ENCODE peak calls at places on chromosomes 1 and 21, in nine cellular contexts. X is NB4, Q is breast epithelium, N is prostate gland, E is adrenal gland, L is tibial nerve, D is H1, M is uterus, P is suprapubic skin. C is an unnamed sample.

GRCh38 chr1:247447162-247447909 is 10.6 kb downstream of the OR2B11 start:
- DNase-seq in P (no peak), Q (no peak), E (no peak), X (no peak), N (no peak), L (no peak), D (no peak), M (no peak), C (no peak)

GRCh38 chr1:145887631-145888030 is 2.0 kb upstream of the ANKRD35 start:
- DNase-seq in L (no peak), N (no peak), P (no peak), Q (no peak), M (no peak), X (no peak), D (no peak), E (no peak), C (no peak)

GRCh38 chr1:6205849-6206845 is at the start of gene RNF207:
- DNase-seq in E (peak), M (peak), P (no peak), N (peak), L (no peak), Q (no peak), X (peak), D (no peak), C (no peak)

GRCh38 chr1:225738763-225739162 is 38.9 kb upstream of the SRP9 start:
- DNase-seq in L (no peak), P (no peak), M (no peak), E (no peak), N (no peak), Q (no peak), D (no peak), X (no peak), C (no peak)

GRCh38 chr1:21570528-21570875 is 61.3 kb downstream of the ALPL start:
- DNase-seq in M (no peak), N (no peak), L (no peak), D (no peak), Q (no peak), X (no peak), E (no peak), P (no peak), C (no peak)

GRCh38 chr21:36541721-36542139 is 61.8 kb upstream of the CLDN14 start:
- DNase-seq in P (no peak), D (no peak), X (no peak), E (no peak), M (no peak), N (no peak), Q (no peak), L (no peak), C (no peak)

GRCh38 chr1:229781453-229781852 is 155.4 kb downstream of the URB2 start:
- DNase-seq in N (peak), L (no peak), M (no peak), Q (no peak), X (no peak), E (no peak), D (no peak), P (no peak), C (no peak)

GRCh38 chr1:32539584-32540571 is 651 bp downstream of the ZBTB8A start:
- DNase-seq in X (peak), E (peak), D (no peak), Q (no peak), N (peak), M (peak), P (no peak), L (no peak), C (no peak)

GRCh38 chr1:6425671-6426070 is 1.1 kb downstream of the ESPN start:
- DNase-seq in E (no peak), P (no peak), X (no peak), L (no peak), Q (no peak), N (no peak), D (no peak), M (no peak), C (no peak)

GRCh38 chr1:36769886-36770830 is 264.2 kb downstream of the GRIK3 start:
- DNase-seq in X (no peak), M (no peak), L (no peak), D (no peak), E (no peak), N (no peak), P (no peak), Q (peak), C (no peak)

GRCh38 chr1:156477526-156478249 is 22.9 kb downstream of the MEF2D start:
- DNase-seq in Q (no peak), L (no peak), P (no peak), D (no peak), E (no peak), X (no peak), M (no peak), N (no peak), C (no peak)

GRCh38 chr1:90132306-90132705 is 137.4 kb downstream of the ZNF326 start:
- DNase-seq in N (no peak), X (no peak), E (no peak), M (no peak), D (no peak), L (no peak), P (no peak), Q (no peak), C (no peak)

GRCh38 chr1:95388041-95388440 is 154.0 kb downstream of the RWDD3 start:
- DNase-seq in Q (no peak), P (no peak), X (no peak), M (no peak), N (no peak), E (no peak), L (no peak), D (no peak), C (no peak)

GRCh38 chr1:38728176-38728908 is 131.2 kb downstream of the RRAGC start:
- DNase-seq in D (no peak), X (no peak), Q (no peak), M (peak), P (no peak), L (no peak), N (no peak), E (peak), C (no peak)

GRCh38 chr1:20404466-20404865 is 81.5 kb downstream of the CAMK2N1 start:
- DNase-seq in X (no peak), E (peak), N (no peak), L (no peak), D (no peak), Q (no peak), P (peak), M (no peak), C (no peak)

GRCh38 chr1:58699011-58699762 is 675 bp downstream of the MYSM1 start:
- DNase-seq in M (no peak), Q (no peak), P (no peak), L (no peak), D (no peak), E (no peak), N (no peak), X (peak), C (no peak)

GRCh38 chr1:119293777-119294176 is 74.8 kb upstream of the HAO2 start:
- DNase-seq in X (no peak), N (no peak), P (no peak), L (no peak), E (no peak), Q (no peak), D (no peak), M (no peak), C (no peak)

GRCh38 chr1:153260980-153261792 is 1.7 kb downstream of the LORICRIN start:
- DNase-seq in X (peak), N (no peak), M (peak), L (no peak), P (no peak), D (no peak), Q (no peak), E (peak), C (peak)

DNA sequence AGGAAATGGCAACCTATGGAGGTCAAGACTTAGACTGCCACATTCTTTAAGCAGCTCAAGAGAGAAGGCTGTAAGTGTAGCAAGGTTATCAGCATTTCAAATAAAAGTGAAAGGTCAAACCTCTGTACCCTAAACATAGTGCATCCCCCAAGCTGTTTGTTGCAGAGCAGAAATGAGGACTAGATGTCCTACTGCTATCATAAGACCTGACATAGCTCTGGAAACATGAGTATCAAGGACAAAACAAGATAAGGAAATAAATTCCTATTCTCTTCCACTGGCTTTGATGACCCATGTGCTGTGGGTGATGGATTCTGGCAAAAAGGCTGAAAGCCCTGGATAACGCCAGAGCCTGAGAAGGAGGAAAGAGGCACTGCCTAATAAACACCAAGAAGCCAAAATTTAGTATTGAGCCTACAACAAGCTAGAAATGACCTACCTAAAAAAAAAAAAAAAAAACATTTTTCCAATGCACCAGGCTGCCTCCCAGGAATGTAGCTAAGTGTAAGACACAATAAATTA is 35.9 kb downstream of the URB1 start:
- DNase-seq in P (peak), L (no peak), X (no peak), M (no peak), Q (no peak), N (no peak), D (no peak), E (no peak), C (no peak)
- TF ChIP-seq POLR2A in P (no peak), L (no peak), X (no peak), M (no peak), Q (no peak), N (no peak), D (no peak), E (no peak), C (no peak)

GRCh38 chr1:15836772-15837669 is 10.5 kb upstream of the SPEN start:
- DNase-seq in P (peak), N (no peak), M (peak), E (peak), D (no peak), Q (no peak), L (no peak), X (peak), C (no peak)
- H3K4me3 ChIP-seq in P (peak), N (peak), M (no peak), E (no peak), D (no peak), Q (peak), L (peak), X (peak), C (peak)

GRCh38 chr1:224381880-224382548 is 25.3 kb downstream of the CNIH4 start:
- DNase-seq in L (no peak), M (no peak), D (no peak), X (no peak), N (no peak), Q (no peak), E (no peak), P (no peak), C (no peak)
- TF ChIP-seq POLR2A in L (no peak), M (no peak), D (no peak), X (no peak), N (no peak), Q (no peak), E (no peak), P (no peak), C (no peak)

GRCh38 chr1:10529096-10529495 is 54.3 kb downstream of the PEX14 start:
- DNase-seq in P (no peak), E (no peak), M (no peak), D (no peak), N (no peak), L (no peak), Q (no peak), X (no peak), C (no peak)

GRCh38 chr1:10530281-10530740 is 55.6 kb downstream of the PEX14 start:
- DNase-seq in D (peak), E (peak), Q (no peak), N (peak), M (no peak), X (peak), L (peak), P (no peak), C (no peak)

GRCh38 chr1:10530756-10531155 is 56.0 kb downstream of the PEX14 start:
- DNase-seq in D (no peak), E (no peak), P (no peak), L (no peak), N (no peak), Q (no peak), M (no peak), X (no peak), C (no peak)

GRCh38 chr1:10529772-10530171 is 55.0 kb downstream of the PEX14 start:
- DNase-seq in E (no peak), X (no peak), Q (no peak), N (no peak), L (no peak), D (no peak), M (no peak), P (no peak), C (no peak)

GRCh38 chr1:10528066-10529014 is 53.6 kb downstream of the PEX14 start:
- DNase-seq in N (peak), E (no peak), Q (no peak), D (no peak), P (no peak), M (no peak), L (no peak), X (no peak), C (no peak)
- H3K4me3 ChIP-seq in N (no peak), E (no peak), Q (no peak), D (no peak), P (no peak), M (no peak), L (no peak), X (no peak), C (peak)

GRCh38 chr1:201831371-201831770 is 2.4 kb downstream of the IPO9 start:
- DNase-seq in M (no peak), E (no peak), P (no peak), L (no peak), X (no peak), Q (no peak), N (no peak), D (no peak), C (peak)

GRCh38 chr1:201827321-201828281 is 1.4 kb upstream of the IPO9 start:
- DNase-seq in Q (no peak), M (no peak), X (no peak), D (no peak), E (no peak), N (no peak), L (no peak), P (no peak), C (no peak)

GRCh38 chr1:201828451-201828819 is 522 bp upstream of the IPO9 start:
- DNase-seq in D (no peak), E (no peak), N (no peak), X (no peak), Q (no peak), P (no peak), L (no peak), M (no peak), C (no peak)

GRCh38 chr1:201826830-201827229 is 2.1 kb upstream of the IPO9 start:
- DNase-seq in L (no peak), Q (no peak), P (no peak), E (no peak), N (no peak), X (no peak), M (no peak), D (no peak), C (no peak)

DNA sequence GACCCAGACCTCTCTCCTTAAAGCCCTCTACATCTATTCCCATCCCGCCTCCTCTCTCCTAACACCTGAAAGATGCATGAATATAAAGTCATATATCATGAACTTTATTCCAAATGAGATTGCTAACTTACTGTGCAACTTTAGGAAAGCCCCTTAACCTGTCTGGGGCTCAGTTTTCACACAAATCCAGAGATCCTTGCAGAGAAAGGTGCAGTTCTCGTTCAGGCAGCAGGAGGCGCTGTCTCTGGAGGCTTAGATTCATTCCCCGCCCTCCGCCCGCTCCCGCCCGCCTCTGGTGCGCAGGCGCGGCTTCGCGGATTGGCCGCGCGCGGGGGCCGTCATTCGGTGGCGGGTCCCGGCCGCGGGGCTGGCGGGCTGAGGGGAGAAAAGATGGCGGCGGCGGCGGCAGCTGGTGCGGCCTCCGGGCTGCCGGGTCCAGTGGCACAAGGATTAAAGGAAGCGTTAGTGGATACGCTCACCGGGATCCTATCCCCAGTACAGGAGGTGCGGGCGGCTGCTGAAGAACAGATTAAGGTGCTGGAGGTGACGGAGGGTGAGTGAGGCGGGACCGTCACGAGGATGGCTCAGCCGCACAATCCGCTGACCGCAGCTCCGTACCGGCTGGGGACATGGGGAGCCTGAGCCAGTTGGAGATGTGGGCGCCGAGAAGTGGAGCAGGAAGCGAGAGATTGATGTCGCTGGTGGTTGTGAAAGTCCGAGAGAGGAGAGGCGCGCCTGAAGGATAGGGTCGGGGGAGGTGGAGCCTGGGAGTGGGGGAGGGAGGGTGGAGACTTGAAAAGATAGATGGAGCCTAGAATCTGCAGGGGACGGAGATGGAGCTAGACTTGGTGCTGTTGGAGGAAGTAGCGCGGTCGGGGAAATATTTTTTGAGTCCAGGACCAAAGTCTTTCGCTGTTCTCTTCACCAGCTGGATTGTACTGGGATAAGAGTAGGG is at the start of gene IPO9:
- DNase-seq in Q (peak), L (peak), M (peak), X (peak), E (peak), D (peak), P (peak), N (peak), C (peak)
- TF ChIP-seq POLR2A in Q (peak), L (peak), M (peak), X (peak), E (peak), D (peak), P (peak), N (peak), C (no peak)

C was measured in esophagus muscularis mucosa.